ENCODE peak calls at places on chromosome X, in seven cellular contexts. One of them, this sample, is unnamed.

GRCh38 chrX:72128881-72129280 is 2.8 kb downstream of the RTL5 start:
- DNase-seq in T-helper 9 cell: no peak
- DNase-seq in GM12878: no peak
- DNase-seq in lung microvascular endothelial cell: peak
- DNase-seq in activated naive CD8-positive, alpha-beta T cell treated with anti-CD3 and anti-CD28 coated beads, Interleukin-2, amount 50 U/mL, for 24 hours: no peak
- DNase-seq in NB4: peak
- DNase-seq in activated CD8-positive, alpha-beta memory T cell treated with anti-CD3 and anti-CD28 coated beads, Interleukin-2, amount 50 U/mL, for 48 hours: no peak
- DNase-seq in this sample: no peak

GRCh38 chrX:11257290-11257689 is 35.9 kb upstream of the AMELX start:
- DNase-seq in T-helper 9 cell: no peak
- DNase-seq in GM12878: no peak
- DNase-seq in lung microvascular endothelial cell: no peak
- DNase-seq in activated naive CD8-positive, alpha-beta T cell treated with anti-CD3 and anti-CD28 coated beads, Interleukin-2, amount 50 U/mL, for 24 hours: no peak
- DNase-seq in NB4: no peak
- DNase-seq in activated CD8-positive, alpha-beta memory T cell treated with anti-CD3 and anti-CD28 coated beads, Interleukin-2, amount 50 U/mL, for 48 hours: no peak
- DNase-seq in this sample: no peak

GRCh38 chrX:71859637-71860036 is 51.0 kb upstream of the NHSL2 start:
- DNase-seq in T-helper 9 cell: no peak
- DNase-seq in GM12878: no peak
- DNase-seq in lung microvascular endothelial cell: peak
- DNase-seq in activated naive CD8-positive, alpha-beta T cell treated with anti-CD3 and anti-CD28 coated beads, Interleukin-2, amount 50 U/mL, for 24 hours: peak
- DNase-seq in NB4: peak
- DNase-seq in activated CD8-positive, alpha-beta memory T cell treated with anti-CD3 and anti-CD28 coated beads, Interleukin-2, amount 50 U/mL, for 48 hours: peak
- DNase-seq in this sample: peak

GRCh38 chrX:111170017-111170416 is 74.0 kb downstream of the PAK3 start:
- DNase-seq in T-helper 9 cell: no peak
- DNase-seq in GM12878: no peak
- DNase-seq in lung microvascular endothelial cell: peak
- DNase-seq in activated naive CD8-positive, alpha-beta T cell treated with anti-CD3 and anti-CD28 coated beads, Interleukin-2, amount 50 U/mL, for 24 hours: no peak
- DNase-seq in NB4: peak
- DNase-seq in activated CD8-positive, alpha-beta memory T cell treated with anti-CD3 and anti-CD28 coated beads, Interleukin-2, amount 50 U/mL, for 48 hours: no peak
- DNase-seq in this sample: peak

GRCh38 chrX:47513697-47514085 is 30.7 kb upstream of the ZNF41 start:
- DNase-seq in T-helper 9 cell: no peak
- DNase-seq in GM12878: no peak
- DNase-seq in lung microvascular endothelial cell: no peak
- DNase-seq in activated naive CD8-positive, alpha-beta T cell treated with anti-CD3 and anti-CD28 coated beads, Interleukin-2, amount 50 U/mL, for 24 hours: no peak
- DNase-seq in NB4: no peak
- DNase-seq in activated CD8-positive, alpha-beta memory T cell treated with anti-CD3 and anti-CD28 coated beads, Interleukin-2, amount 50 U/mL, for 48 hours: no peak
- DNase-seq in this sample: no peak

GRCh38 chrX:149497626-149498025 is 7.5 kb downstream of the IDS start:
- DNase-seq in T-helper 9 cell: no peak
- DNase-seq in GM12878: no peak
- DNase-seq in lung microvascular endothelial cell: no peak
- DNase-seq in activated naive CD8-positive, alpha-beta T cell treated with anti-CD3 and anti-CD28 coated beads, Interleukin-2, amount 50 U/mL, for 24 hours: no peak
- DNase-seq in NB4: no peak
- DNase-seq in activated CD8-positive, alpha-beta memory T cell treated with anti-CD3 and anti-CD28 coated beads, Interleukin-2, amount 50 U/mL, for 48 hours: no peak
- DNase-seq in this sample: peak

GRCh38 chrX:40058719-40059118 is 39.0 kb downstream of the BCOR start:
- DNase-seq in T-helper 9 cell: no peak
- DNase-seq in GM12878: no peak
- DNase-seq in lung microvascular endothelial cell: no peak
- DNase-seq in activated naive CD8-positive, alpha-beta T cell treated with anti-CD3 and anti-CD28 coated beads, Interleukin-2, amount 50 U/mL, for 24 hours: no peak
- DNase-seq in NB4: no peak
- DNase-seq in activated CD8-positive, alpha-beta memory T cell treated with anti-CD3 and anti-CD28 coated beads, Interleukin-2, amount 50 U/mL, for 48 hours: no peak
- DNase-seq in this sample: no peak

GRCh38 chrX:118325453-118325852 is 20.5 kb upstream of the WDR44 start:
- DNase-seq in T-helper 9 cell: no peak
- DNase-seq in GM12878: no peak
- DNase-seq in lung microvascular endothelial cell: peak
- DNase-seq in activated naive CD8-positive, alpha-beta T cell treated with anti-CD3 and anti-CD28 coated beads, Interleukin-2, amount 50 U/mL, for 24 hours: no peak
- DNase-seq in NB4: peak
- DNase-seq in activated CD8-positive, alpha-beta memory T cell treated with anti-CD3 and anti-CD28 coated beads, Interleukin-2, amount 50 U/mL, for 48 hours: no peak
- DNase-seq in this sample: peak

GRCh38 chrX:44569122-44569521 is 26.5 kb upstream of the FUNDC1 start:
- DNase-seq in T-helper 9 cell: no peak
- DNase-seq in GM12878: no peak
- DNase-seq in lung microvascular endothelial cell: no peak
- DNase-seq in activated naive CD8-positive, alpha-beta T cell treated with anti-CD3 and anti-CD28 coated beads, Interleukin-2, amount 50 U/mL, for 24 hours: no peak
- DNase-seq in NB4: no peak
- DNase-seq in activated CD8-positive, alpha-beta memory T cell treated with anti-CD3 and anti-CD28 coated beads, Interleukin-2, amount 50 U/mL, for 48 hours: no peak
- DNase-seq in this sample: peak

GRCh38 chrX:132732236-132732635 is 226.2 kb downstream of the HS6ST2 start:
- DNase-seq in T-helper 9 cell: no peak
- DNase-seq in GM12878: no peak
- DNase-seq in lung microvascular endothelial cell: no peak
- DNase-seq in activated naive CD8-positive, alpha-beta T cell treated with anti-CD3 and anti-CD28 coated beads, Interleukin-2, amount 50 U/mL, for 24 hours: no peak
- DNase-seq in NB4: no peak
- DNase-seq in activated CD8-positive, alpha-beta memory T cell treated with anti-CD3 and anti-CD28 coated beads, Interleukin-2, amount 50 U/mL, for 48 hours: no peak
- DNase-seq in this sample: no peak

GRCh38 chrX:119687661-119688413 is 5.1 kb downstream of the SEPTIN6 start:
- DNase-seq in T-helper 9 cell: no peak
- DNase-seq in GM12878: no peak
- DNase-seq in lung microvascular endothelial cell: no peak
- DNase-seq in activated naive CD8-positive, alpha-beta T cell treated with anti-CD3 and anti-CD28 coated beads, Interleukin-2, amount 50 U/mL, for 24 hours: no peak
- DNase-seq in NB4: no peak
- DNase-seq in activated CD8-positive, alpha-beta memory T cell treated with anti-CD3 and anti-CD28 coated beads, Interleukin-2, amount 50 U/mL, for 48 hours: no peak
- DNase-seq in this sample: no peak

GRCh38 chrX:27815209-27815608 is 7.4 kb downstream of the MAGEB10 start:
- DNase-seq in T-helper 9 cell: no peak
- DNase-seq in GM12878: no peak
- DNase-seq in lung microvascular endothelial cell: no peak
- DNase-seq in activated naive CD8-positive, alpha-beta T cell treated with anti-CD3 and anti-CD28 coated beads, Interleukin-2, amount 50 U/mL, for 24 hours: no peak
- DNase-seq in NB4: no peak
- DNase-seq in activated CD8-positive, alpha-beta memory T cell treated with anti-CD3 and anti-CD28 coated beads, Interleukin-2, amount 50 U/mL, for 48 hours: no peak
- DNase-seq in this sample: peak

GRCh38 chrX:97026406-97026805 is 142.7 kb downstream of the RPA4 start:
- DNase-seq in T-helper 9 cell: no peak
- DNase-seq in GM12878: no peak
- DNase-seq in lung microvascular endothelial cell: peak
- DNase-seq in activated naive CD8-positive, alpha-beta T cell treated with anti-CD3 and anti-CD28 coated beads, Interleukin-2, amount 50 U/mL, for 24 hours: no peak
- DNase-seq in NB4: no peak
- DNase-seq in activated CD8-positive, alpha-beta memory T cell treated with anti-CD3 and anti-CD28 coated beads, Interleukin-2, amount 50 U/mL, for 48 hours: no peak
- DNase-seq in this sample: peak

GRCh38 chrX:40366661-40367060 is 214.1 kb upstream of the ATP6AP2 start:
- DNase-seq in T-helper 9 cell: no peak
- DNase-seq in GM12878: no peak
- DNase-seq in lung microvascular endothelial cell: no peak
- DNase-seq in activated naive CD8-positive, alpha-beta T cell treated with anti-CD3 and anti-CD28 coated beads, Interleukin-2, amount 50 U/mL, for 24 hours: no peak
- DNase-seq in NB4: no peak
- DNase-seq in activated CD8-positive, alpha-beta memory T cell treated with anti-CD3 and anti-CD28 coated beads, Interleukin-2, amount 50 U/mL, for 48 hours: no peak
- DNase-seq in this sample: no peak

GRCh38 chrX:103688949-103689348 is 2.5 kb upstream of the MORF4L2 start:
- DNase-seq in T-helper 9 cell: no peak
- DNase-seq in GM12878: no peak
- DNase-seq in lung microvascular endothelial cell: peak
- DNase-seq in activated naive CD8-positive, alpha-beta T cell treated with anti-CD3 and anti-CD28 coated beads, Interleukin-2, amount 50 U/mL, for 24 hours: no peak
- DNase-seq in NB4: peak
- DNase-seq in activated CD8-positive, alpha-beta memory T cell treated with anti-CD3 and anti-CD28 coated beads, Interleukin-2, amount 50 U/mL, for 48 hours: no peak
- DNase-seq in this sample: peak

GRCh38 chrX:53047228-53047627 is 1.4 kb upstream of the GPR173 start:
- DNase-seq in T-helper 9 cell: no peak
- DNase-seq in GM12878: no peak
- DNase-seq in lung microvascular endothelial cell: peak
- DNase-seq in activated naive CD8-positive, alpha-beta T cell treated with anti-CD3 and anti-CD28 coated beads, Interleukin-2, amount 50 U/mL, for 24 hours: no peak
- DNase-seq in NB4: peak
- DNase-seq in activated CD8-positive, alpha-beta memory T cell treated with anti-CD3 and anti-CD28 coated beads, Interleukin-2, amount 50 U/mL, for 48 hours: no peak
- DNase-seq in this sample: peak

GRCh38 chrX:118347131-118347530 is 1.2 kb downstream of the WDR44 start:
- DNase-seq in T-helper 9 cell: no peak
- DNase-seq in GM12878: no peak
- DNase-seq in lung microvascular endothelial cell: peak
- DNase-seq in activated naive CD8-positive, alpha-beta T cell treated with anti-CD3 and anti-CD28 coated beads, Interleukin-2, amount 50 U/mL, for 24 hours: no peak
- DNase-seq in NB4: peak
- DNase-seq in activated CD8-positive, alpha-beta memory T cell treated with anti-CD3 and anti-CD28 coated beads, Interleukin-2, amount 50 U/mL, for 48 hours: no peak
- DNase-seq in this sample: peak

GRCh38 chrX:13721819-13722527 is 12.4 kb downstream of the TRAPPC2 start:
- DNase-seq in T-helper 9 cell: no peak
- DNase-seq in GM12878: no peak
- DNase-seq in lung microvascular endothelial cell: no peak
- DNase-seq in activated naive CD8-positive, alpha-beta T cell treated with anti-CD3 and anti-CD28 coated beads, Interleukin-2, amount 50 U/mL, for 24 hours: no peak
- DNase-seq in NB4: no peak
- DNase-seq in activated CD8-positive, alpha-beta memory T cell treated with anti-CD3 and anti-CD28 coated beads, Interleukin-2, amount 50 U/mL, for 48 hours: no peak
- DNase-seq in this sample: peak

This sample was measured in fibroblast of the aortic adventitia.